ENCODE peak calls at places on chromosomes 6 and 20, in five cellular contexts. S, R, N, L and C are unnamed samples. For H3K4me1, the result is how much of the 10 kb centered on the place peaks cover.

GRCh38 chr6:129717287-129717686 is 7.3 kb upstream of the ARHGAP18 start:
- DNase-seq in S (peak), R (no peak), N (no peak), L (no peak), C (no peak)

GRCh38 chr20:19110866-19111460 is 101.5 kb upstream of the SLC24A3 start:
- DNase-seq in S (no peak), R (no peak), N (no peak), L (no peak), C (no peak)

GRCh38 chr20:3739926-3740599 is 7.6 kb downstream of the HSPA12B start:
- DNase-seq in S (no peak), R (no peak), N (no peak), L (no peak), C (peak)

GRCh38 chr6:119728935-119729334 is 379.4 kb upstream of the MAN1A1 start:
- DNase-seq in S (no peak), R (no peak), N (no peak), L (no peak), C (no peak)

GRCh38 chr6:47149554-47149953 is 107.4 kb upstream of the ADGRF1 start:
- DNase-seq in S (no peak), R (no peak), N (no peak), L (no peak), C (no peak)

GRCh38 chr20:61092199-61092598 is 159.9 kb upstream of the CDH4 start:
- DNase-seq in S (no peak), R (no peak), N (no peak), L (no peak), C (no peak)

GRCh38 chr6:105909084-105909483 is 177.1 kb upstream of the PRDM1 start:
- DNase-seq in S (no peak), R (no peak), N (no peak), L (no peak), C (no peak)

GRCh38 chr20:6057704-6058103 is 3.8 kb upstream of the LRRN4 start:
- DNase-seq in S (no peak), R (no peak), N (no peak), L (no peak), C (no peak)

GRCh38 chr6:25302677-25303128 is 23.5 kb downstream of the CARMIL1 start:
- DNase-seq in S (peak), R (no peak), N (no peak), L (peak), C (peak)

GRCh38 chr20:50110141-50111047 is 2.6 kb downstream of the UBE2V1 start:
- DNase-seq in S (no peak), R (no peak), N (peak), L (no peak), C (no peak)

GRCh38 chr6:125986956-125987617 is 747 bp downstream of the TRMT11 start:
- DNase-seq in S (peak), R (no peak), N (no peak), L (peak), C (peak)

DNA sequence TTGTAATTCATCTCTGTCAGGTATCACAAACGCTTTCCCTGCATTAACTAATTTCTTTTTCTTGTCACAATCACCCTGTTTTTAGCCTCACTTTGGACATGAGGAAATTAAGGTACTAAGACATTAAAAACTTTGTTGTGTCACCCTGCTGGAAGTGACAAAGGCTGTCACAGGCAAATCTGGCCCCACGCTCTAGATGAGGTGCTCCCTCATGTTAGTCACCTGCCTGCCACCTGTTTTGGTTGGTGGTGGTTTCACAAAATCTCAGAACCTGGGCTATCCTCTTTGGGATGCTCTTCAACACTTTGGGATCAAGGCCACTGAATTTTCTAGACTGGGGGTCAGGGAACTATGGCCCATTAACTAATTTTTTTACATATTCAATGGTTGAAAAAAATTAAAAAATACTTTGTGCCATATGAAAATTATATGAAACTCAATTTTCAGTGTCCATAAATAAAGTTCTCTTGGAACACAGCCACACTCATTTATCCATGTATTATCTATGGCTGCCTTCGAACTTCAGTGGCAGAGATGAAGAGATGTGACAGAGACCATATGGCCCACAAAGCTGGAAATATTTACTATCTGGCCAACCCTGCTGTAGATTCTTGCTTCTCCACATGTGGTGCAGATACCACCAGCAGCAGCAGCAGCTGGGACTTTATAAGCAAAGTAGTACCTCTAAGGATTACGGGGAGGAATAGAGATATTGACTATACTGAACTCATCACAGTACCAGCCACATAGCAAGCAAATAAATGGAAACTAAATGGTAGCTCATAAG is 16.1 kb upstream of the TNFAIP3 start:
- DNase-seq in S (no peak), R (no peak), N (no peak), L (no peak), C (no peak)
- H3K4me1 ChIP-seq in S (under half), R (under half), N (under half), L (under half), C (under half)

GRCh38 chr6:138005846-138006245 is 101.4 kb downstream of the PERP start:
- DNase-seq in S (no peak), R (no peak), N (no peak), L (no peak), C (no peak)
- H3K4me3 ChIP-seq in S (no peak), R (no peak), N (no peak), L (no peak), C (no peak)

DNA sequence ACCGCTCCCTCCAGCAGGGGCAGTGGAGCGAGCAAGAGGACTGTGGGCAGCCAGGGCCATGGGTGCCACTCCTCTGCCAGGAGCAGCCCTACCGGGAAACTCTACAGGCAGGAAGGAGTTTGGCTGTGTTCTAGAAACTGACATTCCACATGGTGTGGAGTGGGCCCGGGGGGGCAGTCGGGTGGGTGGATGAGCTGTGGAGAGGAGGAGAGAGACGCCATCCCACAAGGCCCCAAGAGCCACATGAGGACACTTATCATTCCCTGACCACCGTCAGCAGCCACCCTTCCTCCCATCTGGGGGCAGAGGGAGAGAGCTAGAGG is 10.8 kb upstream of the MLN start:
- DNase-seq in S (no peak), R (no peak), N (no peak), L (no peak), C (no peak)
- H3K4me1 ChIP-seq in S (under half), R (under half), N (under half), L (under half), C (under half)

DNA sequence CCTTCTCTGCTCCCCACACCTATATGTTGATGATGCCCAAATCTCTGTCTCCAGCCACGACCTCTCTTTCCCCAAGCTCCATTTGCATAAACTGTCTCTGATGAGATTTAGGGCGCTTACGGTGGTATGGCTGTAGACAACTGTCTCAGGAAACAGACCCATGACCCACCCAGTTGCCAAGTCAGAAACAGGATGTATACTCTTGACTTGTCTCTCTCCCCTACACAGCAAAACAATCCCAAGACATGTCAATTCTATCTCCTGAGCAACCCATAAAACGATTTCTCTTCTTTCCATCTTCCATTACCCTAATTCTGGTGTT is 13.9 kb downstream of the GNL1 start:
- DNase-seq in S (no peak), R (no peak), N (no peak), L (no peak), C (no peak)
- H3K4me3 ChIP-seq in S (no peak), R (no peak), N (peak), L (no peak), C (no peak)

DNA sequence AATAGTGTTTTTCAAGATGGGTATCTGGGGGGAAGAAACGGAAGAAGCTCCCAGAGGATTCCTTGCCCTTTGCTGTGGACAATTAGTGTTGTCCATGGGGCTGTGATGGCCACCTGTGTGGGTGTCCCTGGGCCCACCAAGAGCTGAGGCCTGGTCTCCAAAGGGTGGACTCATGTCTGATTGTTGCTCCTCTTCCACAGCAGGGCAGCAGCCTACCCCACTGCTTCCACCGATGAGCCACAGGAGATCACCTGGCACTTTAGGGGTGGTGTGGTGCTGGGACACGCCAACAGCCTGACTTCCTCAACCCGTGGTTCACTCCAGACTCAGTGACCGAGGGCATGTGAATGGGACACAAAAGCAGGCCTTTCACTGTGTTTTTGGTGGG is 25.1 kb downstream of the PRPH2 start:
- DNase-seq in S (no peak), R (no peak), N (no peak), L (no peak), C (no peak)
- H3K4me1 ChIP-seq in S (under half), R (under half), N (under half), L (under half), C (under half)

GRCh38 chr6:166555066-166555465 is 31.4 kb downstream of the RAMACL start:
- DNase-seq in S (no peak), R (no peak), N (no peak), L (no peak), C (no peak)

GRCh38 chr6:166554316-166554715 is 32.2 kb downstream of the RAMACL start:
- DNase-seq in S (peak), R (no peak), N (no peak), L (no peak), C (no peak)

GRCh38 chr6:166551797-166552495 is 34.5 kb downstream of the RAMACL start:
- DNase-seq in S (no peak), R (no peak), N (no peak), L (no peak), C (no peak)

GRCh38 chr6:166552600-166552999 is 33.9 kb downstream of the RAMACL start:
- DNase-seq in S (no peak), R (no peak), N (no peak), L (no peak), C (no peak)

GRCh38 chr6:166553563-166554271 is 32.8 kb downstream of the RAMACL start:
- DNase-seq in S (peak), R (peak), N (no peak), L (no peak), C (peak)
- H3K4me3 ChIP-seq in S (no peak), R (no peak), N (no peak), L (no peak), C (peak)

DNA sequence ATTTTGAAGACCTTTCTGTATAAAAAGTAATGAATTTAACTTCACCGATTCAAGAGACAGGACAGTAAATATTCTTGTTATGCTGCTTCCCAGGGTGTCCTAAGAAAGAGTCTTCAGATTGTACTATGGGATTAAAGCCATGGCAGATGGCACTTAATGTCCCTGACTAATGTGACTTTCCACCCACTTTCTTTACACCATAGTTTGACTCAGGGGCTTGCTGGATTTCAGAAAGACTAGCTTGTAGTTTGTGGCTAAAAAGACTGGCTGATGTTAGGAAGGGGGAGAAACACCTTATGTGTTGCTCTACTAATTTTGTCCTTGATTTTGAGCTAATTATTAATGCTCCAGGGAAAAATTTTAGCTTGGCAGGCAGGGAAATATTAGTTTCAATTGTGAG is 75.9 kb downstream of the UTRN start:
- DNase-seq in S (no peak), R (no peak), N (no peak), L (no peak), C (no peak)
- H3K4me1 ChIP-seq in S (under half), R (under half), N (under half), L (under half), C (under half)

DNA sequence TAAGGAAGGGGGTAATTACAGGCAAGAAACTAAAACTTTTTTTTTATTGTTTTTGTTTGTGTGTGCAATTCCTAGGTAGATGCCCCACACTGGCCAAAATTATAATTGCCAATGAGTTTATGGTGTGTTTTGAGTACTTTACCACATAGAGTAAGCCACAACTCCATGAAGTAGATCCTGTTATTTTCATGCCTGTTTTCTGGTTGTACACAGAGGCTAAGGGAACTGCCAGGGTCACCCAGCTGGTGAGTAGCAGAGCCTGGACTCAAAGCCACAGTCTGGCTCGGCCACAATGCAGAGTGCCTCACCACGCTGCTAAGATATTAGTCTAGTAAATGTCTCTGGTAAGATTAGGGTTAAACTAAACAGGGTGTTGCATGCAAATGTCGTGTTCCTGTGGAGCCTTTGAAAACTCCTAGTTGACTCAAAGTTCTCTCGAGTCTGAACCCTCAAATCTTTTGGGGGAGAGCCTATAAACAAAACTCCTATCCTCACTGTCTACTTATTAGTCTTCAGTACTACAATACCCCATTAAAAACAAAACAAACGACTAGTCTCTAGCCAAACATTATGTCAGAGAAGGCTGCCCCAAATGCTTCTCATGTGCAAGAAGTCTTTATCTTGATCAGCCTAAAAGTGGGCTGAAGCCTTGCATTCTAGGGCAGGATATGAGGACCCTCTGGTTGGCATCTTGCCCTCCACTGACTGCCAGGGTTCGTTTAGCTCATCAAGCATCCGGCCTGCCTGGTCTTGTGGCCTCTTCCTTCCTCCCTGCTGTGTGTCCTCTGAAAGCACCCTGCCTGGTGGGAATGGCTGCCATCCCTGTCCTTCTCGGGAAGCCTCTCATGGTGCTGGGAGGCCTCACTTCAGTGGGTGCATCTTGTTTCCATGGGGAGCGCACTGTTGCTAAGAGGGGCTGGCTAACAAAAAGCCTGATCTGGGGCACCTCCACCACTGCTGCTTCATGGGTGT is 4.2 kb downstream of the DUSP22 start:
- DNase-seq in S (no peak), R (no peak), N (no peak), L (no peak), C (peak)
- H3K4me3 ChIP-seq in S (no peak), R (no peak), N (no peak), L (no peak), C (no peak)